ENCODE peak calls at places on chromosome 15, in seven cellular contexts. P is stimulated activated CD4-positive, alpha-beta T cell treated with anti-CD3 and anti-CD28 coated beads, Interleukin-4, amount 100 ng/mL, for 48 hours; A is sciatic nerve; K is activated CD4-positive, alpha-beta T cell treated with anti-CD3 and anti-CD28 coated beads, Interleukin-2, amount 50 U/mL, for 24 hours; D is suprapubic skin; Q is iPS DF 19.7; J is HT-29. C is an unnamed sample.

GRCh38 chr15:43531018-43531667 is 13.7 kb downstream of the MAP1A start:
- DNase-seq in A (peak), D (no peak), K (no peak), Q (no peak), P (no peak), J (no peak), C (no peak)

GRCh38 chr15:60933914-60934885 is 294.9 kb downstream of the RORA start:
- DNase-seq in A (no peak), Q (no peak), D (no peak), J (peak), P (no peak), K (no peak), C (no peak)

GRCh38 chr15:99424978-99425665 is 140.7 kb upstream of the MEF2A start:
- DNase-seq in P (peak), D (no peak), Q (no peak), J (no peak), K (peak), A (peak), C (no peak)

GRCh38 chr15:45184562-45185041 is 3.2 kb downstream of the SHF start:
- DNase-seq in K (no peak), A (no peak), J (no peak), Q (no peak), P (no peak), D (no peak), C (no peak)

GRCh38 chr15:100001405-100001804 is 268.2 kb upstream of the LYSMD4 start:
- DNase-seq in P (no peak), K (no peak), A (peak), Q (no peak), J (no peak), D (no peak), C (no peak)

GRCh38 chr15:77825546-77825945 is 192.8 kb upstream of the LINGO1 start:
- DNase-seq in Q (no peak), J (no peak), P (no peak), D (no peak), K (no peak), A (no peak), C (no peak)

GRCh38 chr15:40379853-40380252 is 2.7 kb upstream of the KNSTRN start:
- DNase-seq in J (peak), D (no peak), A (peak), P (no peak), K (no peak), Q (no peak), C (no peak)

GRCh38 chr15:40084657-40085056 is 24.0 kb downstream of the BMF start:
- DNase-seq in P (no peak), K (no peak), D (no peak), A (no peak), J (peak), Q (no peak), C (no peak)

GRCh38 chr15:100985401-100985800 is 66.2 kb downstream of the LRRK1 start:
- DNase-seq in Q (no peak), P (no peak), K (no peak), J (no peak), A (no peak), D (no peak), C (no peak)

GRCh38 chr15:35596261-35596660 is 50.3 kb upstream of the DPH6 start:
- DNase-seq in P (no peak), J (no peak), A (no peak), K (no peak), D (no peak), Q (no peak), C (no peak)

GRCh38 chr15:35958021-35958420 is 412.1 kb upstream of the DPH6 start:
- DNase-seq in J (no peak), A (no peak), Q (no peak), D (no peak), P (no peak), K (no peak), C (no peak)

GRCh38 chr15:101358895-101359294 is 63.8 kb upstream of the SNRPA1 start:
- DNase-seq in J (no peak), P (no peak), A (no peak), Q (no peak), D (no peak), K (no peak), C (no peak)

GRCh38 chr15:35738370-35738769 is 192.4 kb upstream of the DPH6 start:
- DNase-seq in J (no peak), A (no peak), K (no peak), P (no peak), Q (no peak), D (no peak), C (no peak)

GRCh38 chr15:29268706-29269484 is 727 bp downstream of the NSMCE3 start:
- DNase-seq in K (peak), P (peak), J (peak), D (no peak), A (no peak), Q (no peak), C (no peak)

GRCh38 chr15:83372434-83372873 is 74.7 kb upstream of the SH3GL3 start:
- DNase-seq in D (no peak), P (no peak), K (no peak), A (no peak), J (no peak), Q (no peak), C (no peak)

GRCh38 chr15:96327155-96327741 is 3.3 kb upstream of the NR2F2 start:
- DNase-seq in P (no peak), K (no peak), Q (no peak), J (peak), D (no peak), A (no peak), C (no peak)

GRCh38 chr15:89666858-89667705 is 11.8 kb upstream of the KIF7 start:
- DNase-seq in J (no peak), D (peak), P (no peak), Q (no peak), K (no peak), A (no peak), C (no peak)

C was measured in H1.